ENCODE peak calls at places on chromosomes 2 and 18, in four cellular contexts. S, U, O and M are unnamed samples.

GRCh38 chr18:40380657-40381441 is 1574.2 kb upstream of the PIK3C3 start:
- DNase-seq in O (no peak), S (no peak), U (no peak), M (no peak)

GRCh38 chr2:71702971-71703898 is 249.9 kb downstream of the DYSF start:
- DNase-seq in S (no peak), O (no peak), U (no peak), M (no peak)

GRCh38 chr2:82001614-82002013 is 1697.1 kb upstream of the LRRTM1 start:
- DNase-seq in O (no peak), U (no peak), S (no peak), M (no peak)

GRCh38 chr18:57959278-57959677 is 84.7 kb upstream of the NEDD4L start:
- DNase-seq in U (no peak), S (peak; percentile 53), O (peak; percentile 67), M (no peak)

GRCh38 chr2:238728322-238729260 is 119.3 kb upstream of the TWIST2 start:
- DNase-seq in O (no peak), U (peak; percentile 85), S (peak; percentile 14), M (peak; percentile 42)

GRCh38 chr18:43863180-43863579 is 585.9 kb upstream of the SYT4 start:
- DNase-seq in O (no peak), U (no peak), S (no peak), M (no peak)

GRCh38 chr18:64202836-64203235 is 53.9 kb upstream of the LINC00305 start:
- DNase-seq in U (no peak), O (no peak), S (no peak), M (peak; percentile 24)

GRCh38 chr2:119693967-119694366 is 15.0 kb downstream of the TMEM177 start:
- DNase-seq in S (no peak), U (peak; percentile 8), O (no peak), M (no peak)

GRCh38 chr2:110955546-110955945 is 165.2 kb upstream of the BCL2L11 start:
- DNase-seq in S (no peak), O (no peak), U (no peak), M (no peak)

DNA sequence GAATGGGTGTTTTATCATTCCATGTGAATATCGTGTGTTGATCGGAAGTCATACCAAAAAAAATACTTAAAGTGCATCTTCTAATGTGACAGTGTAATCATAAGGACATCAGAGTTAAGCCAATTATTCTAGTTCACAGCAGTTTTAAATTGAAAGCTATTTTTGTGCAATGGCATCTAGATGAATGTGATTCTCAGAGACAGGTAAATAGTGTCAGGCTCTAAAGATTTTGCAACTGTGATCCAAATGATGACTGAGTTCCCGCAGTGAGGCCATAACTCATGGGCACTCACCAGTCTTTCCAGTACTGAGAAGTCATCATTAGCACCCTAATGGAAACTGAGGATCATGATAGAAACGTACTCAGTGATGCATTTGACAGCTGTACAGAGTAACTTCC is 542.6 kb downstream of the PARD3B start:
- DNase-seq in O (no peak), S (no peak), U (no peak), M (no peak)
- TF ChIP-seq EP300 in O (no peak), S (no peak), U (no peak), M (no peak)

GRCh38 chr2:27218614-27219013 is 1.4 kb downstream of the CAD start:
- DNase-seq in O (no peak), U (peak; percentile 12), S (no peak), M (no peak)

GRCh38 chr2:27220091-27220490 is 2.9 kb downstream of the CAD start:
- DNase-seq in O (no peak), U (no peak), S (no peak), M (no peak)

GRCh38 chr2:27214936-27215335 is 2.2 kb upstream of the CAD start:
- DNase-seq in U (peak; percentile 32), O (no peak), S (no peak), M (no peak)

GRCh38 chr2:27216416-27217137 is 592 bp upstream of the CAD start:
- DNase-seq in U (peak; percentile 30), O (no peak), S (no peak), M (no peak)

DNA sequence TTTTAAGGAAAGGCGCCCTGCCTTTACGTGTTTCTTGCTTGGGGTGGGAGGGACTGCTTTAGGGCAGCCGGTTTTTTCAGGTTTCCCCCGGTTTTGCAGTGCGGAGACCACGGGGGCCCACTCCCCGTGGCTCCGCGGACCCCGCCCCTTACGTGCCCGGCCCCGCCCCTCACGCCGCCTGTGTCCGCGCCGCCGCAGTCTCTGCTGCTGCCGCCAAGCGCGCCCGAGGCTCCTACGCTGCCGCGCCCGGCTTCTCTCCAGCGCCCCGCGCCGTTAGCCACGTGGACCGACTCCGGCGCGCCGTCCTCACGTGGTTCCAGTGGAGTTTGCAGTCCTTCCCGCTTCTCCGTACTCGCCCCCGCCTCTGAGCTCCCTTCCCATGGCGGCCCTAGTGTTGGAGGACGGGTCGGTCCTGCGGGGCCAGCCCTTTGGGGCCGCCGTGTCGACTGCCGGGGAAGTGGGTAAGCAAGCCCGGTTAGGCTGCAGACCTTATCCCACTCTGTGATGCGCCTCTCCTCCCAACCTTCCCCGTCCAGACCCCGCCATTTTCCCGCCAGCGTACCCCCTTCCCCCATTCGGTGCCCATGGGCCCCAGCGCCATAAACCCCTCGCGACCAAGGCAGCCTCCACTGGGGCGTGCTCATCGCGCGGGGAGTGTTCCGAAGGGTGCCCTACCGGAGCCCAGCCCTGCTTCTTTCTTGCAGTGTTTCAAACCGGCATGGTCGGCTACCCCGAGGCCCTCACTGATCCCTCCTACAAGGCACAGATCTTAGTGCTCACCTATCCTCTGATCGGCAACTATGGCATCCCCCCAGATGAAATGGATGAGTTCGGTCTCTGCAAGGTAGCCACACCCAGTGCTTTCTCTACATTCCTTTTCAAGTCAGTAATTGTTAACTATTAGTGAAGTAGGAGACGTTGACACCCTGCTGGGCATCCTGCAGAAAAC is at the start of gene CAD:
- DNase-seq in S (peak; percentile 90), O (peak; percentile 84), U (peak; percentile 93), M (peak; percentile 88)
- TF ChIP-seq POLR2A in S (peak; percentile 48), O (peak; percentile 90), U (no peak), M (no peak)

GRCh38 chr2:178193496-178193822 is 853 bp upstream of the OSBPL6 start:
- DNase-seq in S (no peak), O (no peak), U (no peak), M (no peak)
- TF ChIP-seq EP300 in S (no peak), O (no peak), U (no peak), M (no peak)

GRCh38 chr18:79465392-79465991 is 69.8 kb downstream of the NFATC1 start:
- DNase-seq in U (no peak), S (peak; percentile 43), O (no peak), M (no peak)
- TF ChIP-seq POLR2A in U (no peak), S (no peak), O (no peak), M (no peak)